ENCODE peak calls at places on chromosome 16, in eight cellular contexts. I is ovary, B is breast epithelium, P is stomach, X is esophagus squamous epithelium, K is HCT116, A is H54, V is tibial nerve. W is an unnamed sample.
A peak's percentile ranks its signal among the peaks of the same experiment; 100 is the strongest.

GRCh38 chr16:11794447-11794846 is 2.6 kb downstream of the ZC3H7A start:
- DNase-seq in P (no peak), K (no peak), I (no peak), X (no peak), V (no peak), A (no peak), B (no peak), W (no peak)

GRCh38 chr16:14146445-14146844 is 75.3 kb downstream of the MRTFB start:
- DNase-seq in X (no peak), P (peak; percentile 30), K (no peak), B (no peak), V (no peak), A (no peak), I (no peak), W (no peak)

GRCh38 chr16:66441586-66442375 is 14.7 kb downstream of the BEAN1 start:
- DNase-seq in A (no peak), I (no peak), K (no peak), P (no peak), B (no peak), V (no peak), X (no peak), W (no peak)

GRCh38 chr16:86490859-86491642 is 19.3 kb upstream of the FOXF1 start:
- DNase-seq in B (no peak), K (no peak), A (peak; percentile 66), I (no peak), X (no peak), P (no peak), V (no peak), W (no peak)

GRCh38 chr16:59249049-59249448 is 514.9 kb upstream of the GOT2 start:
- DNase-seq in P (no peak), V (no peak), A (no peak), K (no peak), X (no peak), B (no peak), I (no peak), W (no peak)

GRCh38 chr16:58339452-58339938 is 44.7 kb upstream of the PRSS54 start:
- DNase-seq in K (peak; percentile 42), V (no peak), X (no peak), I (no peak), P (no peak), A (peak; percentile 39), B (no peak), W (no peak)

GRCh38 chr16:85570735-85571562 is 42.2 kb upstream of the GSE1 start:
- DNase-seq in I (no peak), B (no peak), X (no peak), V (peak; percentile 42), P (peak; percentile 49), A (no peak), K (no peak), W (no peak)

GRCh38 chr16:24538756-24539294 is 541 bp upstream of the RBBP6 start:
- DNase-seq in P (peak; percentile 67), K (no peak), B (no peak), I (no peak), A (peak; percentile 16), V (no peak), X (no peak), W (no peak)

GRCh38 chr16:89330177-89330856 is 112.8 kb downstream of the ZNF778 start:
- DNase-seq in I (peak; percentile 48), P (peak; percentile 66), A (peak; percentile 84), X (no peak), K (peak; percentile 92), V (no peak), B (no peak), W (no peak)

DNA sequence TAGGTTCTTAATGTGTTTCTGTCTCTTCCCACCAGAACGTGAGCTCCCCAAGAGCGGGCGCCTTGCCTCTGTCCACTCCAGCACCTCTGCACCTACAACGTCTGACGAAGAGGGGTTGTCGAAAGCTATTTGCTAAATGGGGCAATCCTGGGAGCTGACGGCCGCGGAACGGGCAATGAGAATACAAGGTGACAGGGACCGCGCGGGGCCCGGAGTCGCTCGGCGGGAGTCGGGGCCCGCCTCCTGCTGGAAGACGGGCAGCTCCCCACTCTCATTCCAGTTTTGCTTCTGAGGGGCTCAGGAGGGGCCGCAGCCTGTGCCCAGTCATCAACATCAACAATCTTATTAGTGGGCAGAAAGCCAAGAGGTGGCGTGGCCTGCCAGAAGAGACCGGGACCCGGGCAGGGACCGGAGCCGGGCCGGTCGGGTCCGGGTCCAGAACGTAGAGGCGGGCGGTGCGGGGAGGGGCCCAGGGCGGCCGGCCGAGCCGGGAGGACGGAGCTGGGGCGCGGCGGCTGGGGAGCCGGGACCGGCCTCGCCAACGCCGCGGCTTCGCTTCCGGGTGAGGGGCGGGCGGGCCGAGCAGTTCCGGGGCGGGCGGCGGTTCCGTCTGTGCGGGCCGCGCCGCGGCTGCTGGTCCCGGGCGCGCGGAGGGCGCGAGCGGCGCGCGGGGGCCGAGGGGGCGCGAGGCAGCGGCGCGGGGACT is at the start of gene MOSMO:
- DNase-seq in B (peak; percentile 40), V (peak; percentile 56), I (peak; percentile 76), A (peak; percentile 79), X (no peak), K (no peak), P (peak; percentile 82), W (no peak)
- TF ChIP-seq POLR2A in B (no peak), V (peak; percentile 49), I (peak; percentile 33), A (peak; percentile 53), X (no peak), K (no peak), P (no peak), W (peak; percentile 28)

GRCh38 chr16:53703590-53704444 is at the start of the genes FTO and RPGRIP1L:
- DNase-seq in X (peak; percentile 81), P (peak; percentile 99), B (peak; percentile 99), K (peak; percentile 98), V (peak; percentile 100), I (peak; percentile 99), A (peak; percentile 74), W (peak; percentile 100)
- TF ChIP-seq POLR2A in X (no peak), P (no peak), B (peak; percentile 37), K (no peak), V (peak; percentile 38), I (no peak), A (peak; percentile 34), W (no peak)

DNA sequence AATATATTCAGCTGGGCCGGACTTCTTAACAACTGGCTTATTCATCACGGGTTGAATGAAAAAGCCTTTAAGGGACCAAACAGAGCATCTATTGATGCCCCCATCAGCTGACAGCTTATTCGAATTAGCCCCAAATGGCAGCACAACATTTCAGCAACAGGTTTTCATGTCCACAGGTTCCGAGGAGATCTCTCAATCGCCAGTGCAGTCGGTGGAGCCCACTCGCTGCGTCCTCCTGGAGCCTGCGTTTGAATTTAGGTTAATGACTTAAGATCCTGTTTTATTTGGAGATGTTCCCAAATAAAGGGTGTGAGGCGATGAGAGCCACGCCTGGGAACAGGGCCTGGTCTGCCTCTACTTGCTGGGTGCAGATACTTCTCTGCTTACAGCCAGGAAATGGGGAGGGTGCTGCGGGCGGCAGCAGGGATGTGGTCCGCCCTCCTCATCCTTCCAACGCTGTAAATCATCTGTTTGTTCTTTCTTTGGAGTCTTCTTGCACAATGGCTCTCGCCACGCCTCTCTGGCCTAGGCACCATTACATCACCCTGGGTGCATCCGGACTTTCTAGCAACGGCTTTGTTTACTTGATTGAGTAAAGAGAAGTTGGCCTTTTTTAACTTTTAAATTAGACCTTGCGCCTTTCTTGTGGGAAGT is 22.6 kb downstream of the NDE1 start:
- DNase-seq in I (peak; percentile 73), K (no peak), B (peak; percentile 96), A (peak; percentile 87), X (peak; percentile 58), V (peak; percentile 98), P (peak; percentile 70), W (peak; percentile 97)
- TF ChIP-seq POLR2A in I (no peak), K (no peak), B (no peak), A (peak; percentile 19), X (no peak), V (peak; percentile 71), P (no peak), W (no peak)

GRCh38 chr16:56939801-56940200 is 7.9 kb downstream of the HERPUD1 start:
- DNase-seq in V (no peak), X (no peak), B (no peak), K (no peak), I (no peak), A (no peak), P (no peak), W (no peak)
- TF ChIP-seq POLR2A in V (no peak), X (no peak), B (no peak), K (no peak), I (no peak), A (no peak), P (no peak), W (no peak)

GRCh38 chr16:4734730-4735575 is 616 bp downstream of the DNAAF8 start:
- DNase-seq in I (peak; percentile 91), V (peak; percentile 88), A (peak; percentile 93), X (peak; percentile 58), B (peak; percentile 81), P (peak; percentile 91), K (peak; percentile 40), W (peak; percentile 96)
- TF ChIP-seq POLR2A in I (peak; percentile 7), V (no peak), A (peak; percentile 60), X (no peak), B (no peak), P (no peak), K (no peak), W (no peak)

GRCh38 chr16:87765776-87766484 is at the start of gene KLHDC4:
- DNase-seq in A (peak; percentile 87), X (peak; percentile 32), B (peak; percentile 81), K (peak; percentile 81), I (peak; percentile 85), P (peak; percentile 93), V (peak; percentile 89), W (peak; percentile 97)
- TF ChIP-seq POLR2A in A (peak; percentile 72), X (no peak), B (peak; percentile 41), K (peak; percentile 71), I (peak; percentile 74), P (no peak), V (peak; percentile 66), W (peak; percentile 41)

DNA sequence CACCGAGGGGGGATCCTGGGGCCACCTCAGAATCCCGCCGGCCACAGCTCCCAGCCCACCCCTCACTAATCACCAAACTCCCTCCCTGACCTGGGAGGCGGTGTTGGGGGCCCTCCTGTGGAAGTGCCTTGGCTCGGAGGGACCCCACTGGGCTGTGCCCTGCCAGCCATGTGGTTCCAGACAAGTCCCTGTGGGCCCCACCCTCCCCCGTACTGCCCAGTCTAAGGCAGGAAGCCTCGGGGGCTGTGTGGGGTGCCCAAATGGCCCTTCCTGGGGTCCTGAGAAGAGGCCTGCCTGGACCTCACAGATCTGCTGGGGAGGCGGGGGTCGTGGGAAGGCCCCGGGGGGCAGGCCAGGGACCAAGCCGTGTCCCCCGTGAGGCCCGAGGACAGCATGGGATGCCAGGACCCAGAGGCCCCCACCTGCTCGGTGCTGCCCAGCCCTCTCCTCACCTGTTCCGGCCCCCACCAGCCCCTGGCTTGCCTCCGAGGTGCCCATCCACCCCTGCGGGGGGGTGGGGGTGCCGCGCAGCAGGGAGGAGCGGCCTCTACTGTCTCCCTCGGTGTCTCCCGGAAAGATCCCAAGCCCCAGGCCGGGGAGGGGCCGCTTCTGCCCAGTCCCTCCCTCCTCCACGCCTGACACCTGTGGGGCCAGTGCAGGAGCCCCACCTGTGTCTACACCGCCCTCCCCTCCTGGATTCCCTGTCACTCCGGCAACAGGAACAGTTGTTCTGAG is 9.3 kb upstream of the KREMEN2 start:
- DNase-seq in P (no peak), X (no peak), A (no peak), I (no peak), V (no peak), B (no peak), K (no peak), W (no peak)
- TF ChIP-seq POLR2A in P (no peak), X (no peak), A (no peak), I (no peak), V (no peak), B (no peak), K (no peak), W (no peak)

W was measured in esophagus muscularis mucosa.